ENCODE peak calls at places on chromosomes 16 and 17, in eight cellular contexts. M is IMR-90, O is tibial nerve, W is lower leg skin, S is body of pancreas, J is GM12892, D is sigmoid colon, Q is Peyer's patch. G is an unnamed sample.

GRCh38 chr16:86850675-86851074 is 272.3 kb downstream of the FOXL1 start:
- DNase-seq in S (no peak), W (no peak), D (no peak), Q (no peak), M (no peak), O (no peak), J (no peak), G (no peak)

GRCh38 chr16:86085795-86086194 is 186.8 kb downstream of the IRF8 start:
- DNase-seq in S (no peak), D (peak), W (no peak), O (no peak), Q (no peak), M (no peak), J (no peak), G (no peak)

GRCh38 chr16:86288716-86289294 is 221.5 kb upstream of the FOXF1 start:
- DNase-seq in D (no peak), W (no peak), S (no peak), O (no peak), J (no peak), M (no peak), Q (peak), G (no peak)

GRCh38 chr16:19555938-19556778 is 655 bp downstream of the VPS35L start:
- DNase-seq in S (no peak), D (no peak), M (peak), Q (no peak), O (no peak), J (peak), W (no peak), G (peak)

GRCh38 chr17:11705111-11705510 is 106.8 kb downstream of the DNAH9 start:
- DNase-seq in D (no peak), Q (no peak), S (peak), M (no peak), J (no peak), W (no peak), O (no peak), G (no peak)

GRCh38 chr17:35082073-35082657 is 18.7 kb upstream of the RFFL start:
- DNase-seq in M (peak), D (no peak), J (no peak), W (no peak), O (no peak), Q (no peak), S (no peak), G (peak)

GRCh38 chr16:79278506-79278905 is 322.0 kb downstream of the MAF start:
- DNase-seq in J (peak), Q (no peak), D (no peak), S (no peak), O (no peak), M (no peak), W (no peak), G (no peak)

GRCh38 chr17:7588553-7589203 is 1.2 kb downstream of the SOX15 start:
- DNase-seq in O (no peak), M (no peak), J (no peak), D (no peak), W (no peak), S (no peak), Q (no peak), G (no peak)

GRCh38 chr17:69593351-69593715 is 178.8 kb downstream of the MAP2K6 start:
- DNase-seq in O (no peak), J (no peak), W (no peak), D (no peak), M (no peak), S (no peak), Q (no peak), G (no peak)

GRCh38 chr16:11564046-11564926 is 22.4 kb downstream of the LITAF start:
- DNase-seq in O (no peak), M (no peak), D (no peak), Q (no peak), S (no peak), J (no peak), W (no peak), G (no peak)

GRCh38 chr17:1179635-1180433 is at the start of gene ABR:
- DNase-seq in D (peak), S (peak), M (peak), W (no peak), J (peak), O (no peak), Q (peak), G (peak)

GRCh38 chr17:68794636-68795503 is 160.3 kb downstream of the ABCA8 start:
- DNase-seq in W (no peak), M (peak), D (no peak), O (peak), J (no peak), Q (no peak), S (no peak), G (no peak)

GRCh38 chr17:17116406-17116805 is 74.1 kb downstream of the MPRIP start:
- DNase-seq in O (no peak), S (no peak), Q (no peak), D (no peak), J (no peak), W (no peak), M (no peak), G (no peak)

GRCh38 chr17:550776-551175 is 163.9 kb downstream of the VPS53 start:
- DNase-seq in S (no peak), M (peak), Q (no peak), W (no peak), D (no peak), J (no peak), O (no peak), G (no peak)

GRCh38 chr16:87602821-87603683 is 744 bp downstream of the JPH3 start:
- DNase-seq in M (no peak), J (no peak), W (no peak), O (no peak), D (no peak), S (no peak), Q (no peak), G (no peak)

GRCh38 chr17:67452681-67453554 is 75.8 kb downstream of the PITPNC1 start:
- DNase-seq in J (no peak), M (no peak), S (no peak), Q (no peak), W (no peak), O (no peak), D (no peak), G (no peak)

GRCh38 chr16:67277999-67278772 is 1.1 kb upstream of the PLEKHG4 start:
- DNase-seq in W (no peak), S (no peak), D (no peak), J (no peak), M (peak), Q (no peak), O (no peak), G (peak)

GRCh38 chr16:56944954-56945839 is 13.3 kb downstream of the HERPUD1 start:
- DNase-seq in M (peak), O (no peak), Q (no peak), D (peak), J (no peak), S (peak), W (no peak), G (no peak)

GRCh38 chr17:78868391-78868790 is 27.8 kb upstream of the USP36 start:
- DNase-seq in M (peak), W (no peak), J (no peak), D (no peak), Q (no peak), O (no peak), S (no peak), G (no peak)

GRCh38 chr17:29561541-29562517 is 5.0 kb downstream of the ABHD15 start:
- DNase-seq in W (peak), O (no peak), Q (no peak), J (no peak), D (peak), S (no peak), M (no peak), G (no peak)

GRCh38 chr16:4733747-4734062 is 366 bp downstream of the ANKS3 start:
- DNase-seq in D (peak), O (no peak), W (no peak), S (no peak), M (no peak), Q (no peak), J (no peak), G (no peak)

GRCh38 chr17:6505425-6506142 is 50.8 kb downstream of the PITPNM3 start:
- DNase-seq in J (no peak), M (peak), O (no peak), S (no peak), Q (no peak), D (peak), W (no peak), G (no peak)

GRCh38 chr17:68573338-68573737 is 27.8 kb downstream of the FAM20A start:
- DNase-seq in D (no peak), M (no peak), W (no peak), S (no peak), Q (no peak), O (no peak), J (no peak), G (no peak)

GRCh38 chr16:814974-815373 is 14.4 kb upstream of the GNG13 start:
- DNase-seq in M (peak), J (no peak), D (no peak), S (no peak), O (no peak), W (no peak), Q (no peak), G (no peak)

GRCh38 chr17:70332811-70333210 is 163.5 kb downstream of the KCNJ2 start:
- DNase-seq in S (no peak), M (no peak), O (no peak), D (no peak), J (no peak), Q (no peak), W (no peak), G (no peak)

GRCh38 chr17:31309525-31309924 is 4.3 kb downstream of the EVI2B start:
- DNase-seq in M (no peak), J (no peak), O (no peak), S (no peak), D (no peak), Q (no peak), W (no peak), G (no peak)

GRCh38 chr16:83143788-83144187 is 517.0 kb downstream of the CDH13 start:
- DNase-seq in M (peak), Q (no peak), W (no peak), O (no peak), S (no peak), J (no peak), D (no peak), G (no peak)

GRCh38 chr17:34059423-34060220 is 195.5 kb upstream of the CCL2 start:
- DNase-seq in M (no peak), W (no peak), J (no peak), O (no peak), Q (no peak), S (no peak), D (no peak), G (no peak)

GRCh38 chr16:67415872-67416793 is at the start of gene ZDHHC1:
- DNase-seq in S (peak), W (no peak), M (peak), D (peak), O (no peak), J (peak), Q (peak), G (peak)

GRCh38 chr17:32927724-32928526 is at the start of gene TMEM98:
- DNase-seq in J (no peak), D (no peak), S (peak), Q (peak), W (no peak), M (peak), O (no peak), G (peak)

GRCh38 chr16:4359914-4360313 is 8.8 kb upstream of the PAM16 start:
- DNase-seq in D (no peak), W (no peak), S (no peak), Q (no peak), O (no peak), M (no peak), J (no peak), G (no peak)

GRCh38 chr17:35423761-35424160 is 8.5 kb downstream of the SLFN12 start:
- DNase-seq in W (no peak), S (no peak), Q (no peak), O (no peak), J (no peak), M (peak), D (no peak), G (no peak)

GRCh38 chr17:32269377-32269776 is 3.7 kb downstream of the RHBDL3 start:
- DNase-seq in M (no peak), Q (no peak), W (no peak), O (no peak), J (no peak), S (no peak), D (no peak), G (no peak)

GRCh38 chr16:14492614-14493013 is 137.4 kb downstream of the PARN start:
- DNase-seq in J (no peak), W (no peak), M (no peak), O (no peak), D (no peak), S (no peak), Q (no peak), G (no peak)

GRCh38 chr16:69771651-69771967 is 9.5 kb downstream of the WWP2 start:
- DNase-seq in J (no peak), O (no peak), D (no peak), S (no peak), M (no peak), Q (no peak), W (no peak), G (no peak)

GRCh38 chr17:46139365-46140210 is 53.6 kb downstream of the KANSL1 start:
- DNase-seq in Q (no peak), W (no peak), J (no peak), D (no peak), S (no peak), M (no peak), O (no peak), G (no peak)

GRCh38 chr16:86252596-86252995 is 257.7 kb upstream of the FOXF1 start:
- DNase-seq in S (no peak), J (no peak), O (no peak), M (peak), W (no peak), D (no peak), Q (no peak), G (peak)

GRCh38 chr17:74059471-74059870 is 144.0 kb upstream of the RPL38 start:
- DNase-seq in S (peak), O (no peak), Q (no peak), D (no peak), W (no peak), M (no peak), J (no peak), G (no peak)

GRCh38 chr17:74061758-74062157 is 141.7 kb upstream of the RPL38 start:
- DNase-seq in S (no peak), J (no peak), W (no peak), D (no peak), O (no peak), M (no peak), Q (no peak), G (no peak)

DNA sequence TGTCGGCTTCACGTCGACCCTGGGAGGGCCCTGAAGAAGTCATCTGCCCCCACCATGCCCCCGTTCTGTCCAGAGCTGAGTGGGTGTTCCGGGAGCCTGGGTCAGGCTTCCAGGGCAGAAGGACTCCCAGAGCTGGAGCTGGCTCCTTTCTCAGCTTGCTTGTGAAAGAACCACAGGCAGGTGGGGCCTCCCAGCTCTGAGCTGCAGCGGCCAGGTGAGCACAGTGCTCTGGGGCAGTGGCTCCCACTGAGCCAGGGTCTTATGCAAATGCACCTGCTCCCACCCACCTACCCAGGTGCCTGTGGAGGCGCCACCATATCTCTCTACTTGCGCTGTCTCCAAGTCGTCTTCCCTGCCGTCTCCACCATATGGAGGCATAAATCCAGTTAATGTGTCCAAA is 140.0 kb upstream of the RPL38 start:
- DNase-seq in Q (no peak), W (no peak), J (no peak), O (no peak), D (no peak), S (no peak), M (no peak), G (no peak)
- TF ChIP-seq POLR2A in Q (no peak), W (no peak), J (no peak), O (no peak), D (no peak), S (no peak), M (no peak), G (no peak)

GRCh38 chr17:75940727-75941441 is at the start of gene FBF1:
- DNase-seq in D (peak), M (peak), S (peak), W (peak), O (peak), Q (peak), J (peak), G (peak)
- TF ChIP-seq POLR2A in D (peak), M (peak), S (peak), W (no peak), O (peak), Q (peak), J (peak), G (peak)

DNA sequence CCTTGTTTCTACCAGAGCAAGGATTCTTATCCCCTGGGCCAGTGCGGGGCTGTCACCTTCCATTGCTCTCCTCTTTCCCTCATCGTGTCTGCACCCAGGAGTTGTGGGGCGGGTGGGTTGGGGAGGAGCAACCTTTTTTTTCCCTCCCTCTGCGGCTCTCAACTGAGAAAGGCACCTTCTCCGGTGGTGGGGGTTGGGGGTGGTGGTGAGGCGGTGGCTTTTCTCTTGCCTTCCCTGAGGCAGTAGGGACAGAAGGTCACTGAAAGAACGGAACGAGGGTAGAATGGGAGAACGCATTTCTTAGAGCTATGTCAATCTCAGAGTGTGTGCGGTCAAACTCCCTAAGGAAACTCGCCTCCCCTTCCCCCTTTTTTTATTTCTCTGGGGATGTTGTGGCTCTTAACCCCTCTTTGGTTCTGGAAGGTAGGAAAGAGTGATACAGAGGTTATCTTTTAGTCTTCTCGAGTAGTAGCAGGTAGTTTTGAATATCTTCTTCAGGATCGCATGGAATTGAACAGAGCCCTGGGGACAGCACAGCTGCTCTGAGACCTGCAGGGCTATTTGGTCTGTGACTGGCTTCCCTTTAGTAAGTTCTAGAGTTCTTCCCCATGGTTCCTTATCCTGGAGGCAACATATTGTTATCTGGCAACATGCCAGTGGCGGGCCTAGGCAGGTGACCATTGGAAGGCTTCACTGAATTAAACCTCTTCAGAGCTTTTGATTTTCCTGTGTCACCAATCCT is 994 bp downstream of the CLTC start:
- DNase-seq in D (peak), O (peak), W (peak), M (no peak), S (peak), Q (peak), J (peak), G (peak)
- TF ChIP-seq POLR2A in D (no peak), O (no peak), W (no peak), M (no peak), S (no peak), Q (no peak), J (no peak), G (peak)

GRCh38 chr16:2176047-2176446 is 20.4 kb downstream of the CASKIN1 start:
- DNase-seq in D (no peak), J (no peak), W (no peak), O (no peak), Q (no peak), S (no peak), M (no peak), G (no peak)
- TF ChIP-seq POLR2A in D (no peak), J (no peak), W (no peak), O (no peak), Q (no peak), S (no peak), M (no peak), G (no peak)

DNA sequence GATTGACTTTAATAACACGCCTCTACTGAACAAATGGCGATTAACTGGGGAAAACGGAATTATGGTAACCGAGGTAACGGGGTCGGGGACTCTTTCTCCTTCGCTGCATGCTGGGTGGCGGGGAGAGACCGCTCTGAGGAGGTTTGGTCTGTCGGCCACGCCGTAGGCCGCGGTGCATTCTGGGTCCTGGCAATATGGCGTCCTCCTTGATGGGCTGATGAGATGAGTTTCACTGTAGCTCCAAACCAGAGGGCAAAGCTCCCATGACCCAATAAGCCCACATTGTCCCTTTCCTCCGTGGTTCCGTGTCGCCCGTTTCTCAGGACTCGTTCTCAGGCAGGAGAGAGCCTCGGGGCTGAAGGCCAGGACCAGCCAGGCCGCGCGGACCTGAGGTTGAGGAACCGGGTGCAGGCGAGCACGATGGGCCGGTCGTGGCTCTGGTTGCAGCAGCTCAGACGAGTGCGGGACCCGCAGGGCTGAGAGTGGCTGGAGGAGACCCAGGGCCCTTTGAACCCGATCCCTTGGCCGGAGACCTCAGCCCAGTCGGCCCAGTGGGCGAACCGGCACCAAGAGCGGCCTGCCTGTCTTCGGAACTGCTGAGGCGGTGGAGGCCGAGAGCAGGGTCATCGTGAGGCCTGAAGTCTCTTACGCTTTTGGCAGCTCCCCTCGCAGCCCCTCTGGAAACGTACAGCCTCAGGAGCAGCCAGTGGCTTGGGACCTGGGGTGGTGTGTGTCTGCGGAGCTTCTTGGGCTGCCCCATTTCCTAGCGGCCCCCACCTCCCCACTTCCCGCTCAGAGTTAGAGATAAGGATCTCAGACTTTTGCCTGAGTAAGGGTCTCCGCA is at the start of gene RPTOR:
- DNase-seq in O (peak), S (peak), Q (peak), D (peak), M (peak), W (peak), J (peak), G (peak)
- TF ChIP-seq POLR2A in O (peak), S (peak), Q (no peak), D (no peak), M (peak), W (no peak), J (peak), G (peak)

GRCh38 chr17:55898195-55898594 is 147.3 kb downstream of the PCTP start:
- DNase-seq in M (no peak), O (no peak), J (no peak), W (no peak), Q (no peak), D (no peak), S (no peak), G (no peak)

GRCh38 chr17:55897301-55897700 is 146.4 kb downstream of the PCTP start:
- DNase-seq in D (peak), Q (no peak), S (no peak), W (peak), O (peak), J (no peak), M (no peak), G (no peak)

DNA sequence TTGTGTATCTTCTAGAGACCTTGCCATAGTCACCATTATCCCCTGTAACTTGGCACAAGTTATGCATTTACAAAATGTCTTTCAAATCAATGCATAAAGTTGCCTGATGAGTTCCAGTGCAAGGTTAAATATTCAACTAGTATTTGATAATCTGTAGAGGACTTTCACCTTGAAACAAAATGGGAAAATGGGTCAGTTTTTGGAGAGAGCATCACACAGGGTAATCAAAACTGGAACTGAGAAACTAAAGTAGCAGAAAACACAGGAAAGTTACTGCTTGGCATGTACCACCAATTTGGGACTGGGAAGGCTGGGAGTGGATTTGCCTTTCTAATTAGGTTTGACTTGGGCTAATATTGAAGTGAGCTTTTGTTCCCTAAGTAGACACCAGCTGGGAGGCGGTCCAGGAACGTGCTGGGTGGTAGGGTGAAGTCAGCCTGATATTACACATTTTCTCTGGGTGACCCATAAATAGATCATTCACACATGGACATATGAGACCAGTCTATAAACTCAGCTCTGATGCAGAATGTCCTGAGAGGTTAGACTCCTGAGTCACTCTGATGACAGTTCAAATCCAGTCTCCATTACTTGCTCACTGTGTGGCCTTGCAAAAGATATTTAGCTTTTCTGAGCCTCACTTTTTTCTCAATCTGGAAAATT is 152.3 kb downstream of the PCTP start:
- DNase-seq in M (no peak), D (no peak), Q (no peak), J (no peak), S (no peak), O (no peak), W (no peak), G (no peak)
- TF ChIP-seq POLR2A in M (no peak), D (no peak), Q (no peak), J (no peak), S (no peak), O (no peak), W (no peak), G (no peak)

G was measured in erythroblast.